ENCODE peak calls at places on chromosomes 13 and 19, in seven cellular contexts. X is HCT116, O is H1, L is PC-9, D is osteoblast, J is colonic mucosa, G is body of pancreas. R is an unnamed sample.

GRCh38 chr13:112688560-112689497 is 1.0 kb upstream of the ATP11A start:
- DNase-seq in X (no peak), O (peak; percentile 65), L (no peak), D (peak; percentile 94), J (peak; percentile 27), G (no peak), R (peak; percentile 46)

GRCh38 chr13:82747331-82747730 is 1134.9 kb downstream of the SLITRK1 start:
- DNase-seq in X (no peak), O (no peak), L (no peak), D (no peak), J (no peak), G (no peak), R (peak; percentile 35)

GRCh38 chr19:36668646-36669045 is 2.0 kb upstream of the ZNF461 start:
- DNase-seq in X (no peak), O (no peak), L (no peak), D (no peak), J (no peak), G (no peak), R (no peak)

GRCh38 chr19:21569497-21569870 is 64.1 kb downstream of the ZNF429 start:
- DNase-seq in X (no peak), O (no peak), L (peak; percentile 63), D (no peak), J (peak; percentile 57), G (peak; percentile 67), R (peak; percentile 75)

GRCh38 chr19:18417250-18418033 is 1.8 kb upstream of the SSBP4 start:
- DNase-seq in X (no peak), O (peak; percentile 85), L (peak; percentile 59), D (peak; percentile 98), J (peak; percentile 73), G (peak; percentile 46), R (peak; percentile 82)

GRCh38 chr13:44698076-44698475 is 121.9 kb upstream of the TSC22D1 start:
- DNase-seq in X (no peak), O (no peak), L (no peak), D (no peak), J (no peak), G (no peak), R (no peak)

GRCh38 chr19:6568816-6569215 is 22.1 kb downstream of the CD70 start:
- DNase-seq in X (no peak), O (no peak), L (no peak), D (no peak), J (no peak), G (no peak), R (no peak)

GRCh38 chr13:37295046-37295445 is 189.6 kb upstream of the CSNK1A1L start:
- DNase-seq in X (no peak), O (no peak), L (no peak), D (peak; percentile 71), J (no peak), G (no peak), R (no peak)

GRCh38 chr19:45568732-45569131 is 15.9 kb downstream of the OPA3 start:
- DNase-seq in X (peak; percentile 41), O (no peak), L (peak; percentile 76), D (peak; percentile 86), J (no peak), G (no peak), R (peak; percentile 94)

GRCh38 chr19:47188507-47189033 is 42.4 kb downstream of the BBC3 start:
- DNase-seq in X (no peak), O (no peak), L (no peak), D (no peak), J (peak; percentile 27), G (no peak), R (no peak)

GRCh38 chr19:47187797-47188196 is 43.2 kb downstream of the BBC3 start:
- DNase-seq in X (no peak), O (no peak), L (peak; percentile 42), D (no peak), J (peak; percentile 75), G (no peak), R (no peak)

GRCh38 chr19:47190167-47190727 is 40.8 kb downstream of the BBC3 start:
- DNase-seq in X (peak; percentile 93), O (no peak), L (peak; percentile 43), D (peak; percentile 91), J (peak; percentile 76), G (peak; percentile 61), R (peak; percentile 84)

GRCh38 chr19:47186337-47187022 is 44.5 kb downstream of the BBC3 start:
- DNase-seq in X (no peak), O (no peak), L (no peak), D (peak; percentile 45), J (no peak), G (no peak), R (no peak)

DNA sequence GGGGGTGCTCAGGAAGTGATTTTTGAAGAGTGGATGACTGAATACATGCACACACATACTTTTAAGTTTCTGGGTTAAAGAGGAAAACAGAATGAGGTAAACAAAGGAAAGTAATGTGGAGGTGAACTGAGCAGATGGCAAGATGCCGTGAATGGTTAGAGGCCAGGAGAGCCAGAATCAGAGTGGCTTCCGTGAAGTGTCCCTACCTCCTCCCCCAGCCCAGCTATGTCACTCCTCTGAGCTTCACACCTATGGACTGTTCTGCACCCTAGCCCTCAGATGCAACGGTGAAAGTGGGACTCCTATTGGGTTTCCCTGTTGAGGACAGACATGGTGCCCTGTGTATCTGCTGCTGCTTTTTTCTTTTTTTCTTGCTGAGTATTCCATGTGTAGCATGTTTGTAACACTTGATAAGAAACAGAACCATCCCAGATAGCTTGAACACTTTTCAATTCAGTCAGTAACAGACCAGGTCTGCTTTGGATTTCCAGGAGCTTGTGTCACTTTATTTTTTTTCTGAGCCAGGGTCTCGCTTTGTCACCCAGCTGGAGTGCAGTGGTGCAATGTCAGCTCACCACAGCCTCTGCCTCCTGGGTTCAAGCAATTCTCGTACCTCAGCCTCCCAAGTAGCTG is 43.9 kb downstream of the BBC3 start:
- DNase-seq in X (no peak), O (no peak), L (no peak), D (no peak), J (no peak), G (no peak), R (no peak)
- H3K4me1 ChIP-seq in X (peaks cover 86% of the 10 kb centered on the region), O (no peaks in the 10 kb centered on the region), L (peaks cover 6% of the 10 kb centered on the region), D (peaks cover 20% of the 10 kb centered on the region), J (peaks cover 18% of the 10 kb centered on the region), G (peaks cover 31% of the 10 kb centered on the region), R (peaks cover 19% of the 10 kb centered on the region)

DNA sequence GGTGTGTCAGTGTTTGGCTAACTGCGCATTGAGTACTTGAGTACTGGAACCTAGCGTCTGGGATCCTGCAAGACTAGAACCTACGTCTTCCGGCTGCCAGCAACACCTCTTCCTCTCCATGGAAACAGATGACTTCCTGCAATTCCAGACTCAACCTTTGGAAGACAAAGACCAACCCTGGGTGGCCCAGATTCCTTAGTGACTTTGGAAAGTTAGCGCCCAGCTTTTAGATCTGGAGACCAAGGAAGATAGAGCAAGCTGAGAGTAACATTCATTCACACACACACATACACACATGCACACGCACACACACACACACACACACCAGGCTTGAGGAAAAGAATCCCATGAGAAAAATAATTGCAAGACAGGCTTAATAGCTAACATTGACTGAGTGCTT is 788.9 kb downstream of the UQCRFS1 start:
- DNase-seq in X (no peak), O (no peak), L (no peak), D (no peak), J (no peak), G (no peak), R (no peak)
- H3K4me1 ChIP-seq in X (no peaks in the 10 kb centered on the region), O (peaks cover 9% of the 10 kb centered on the region), L (no peaks in the 10 kb centered on the region), D (no peaks in the 10 kb centered on the region), J (peaks cover 4% of the 10 kb centered on the region), G (no peaks in the 10 kb centered on the region), R (peaks cover 26% of the 10 kb centered on the region)

GRCh38 chr19:3096902-3097326 is 2.8 kb downstream of the GNA11 start:
- DNase-seq in X (no peak), O (no peak), L (no peak), D (peak; percentile 80), J (no peak), G (no peak), R (no peak)
- H3K4me1 ChIP-seq in X (peaks cover 19% of the 10 kb centered on the region), O (peaks cover 15% of the 10 kb centered on the region), L (no peaks in the 10 kb centered on the region), D (peaks cover 36% of the 10 kb centered on the region), J (peaks cover 32% of the 10 kb centered on the region), G (peaks cover 66% of the 10 kb centered on the region), R (peaks cover 24% of the 10 kb centered on the region)

GRCh38 chr13:94331281-94331680 is 148.2 kb downstream of the DCT start:
- DNase-seq in X (no peak), O (no peak), L (no peak), D (no peak), J (no peak), G (no peak), R (no peak)
- H3K4me1 ChIP-seq in X (no peaks in the 10 kb centered on the region), O (no peaks in the 10 kb centered on the region), L (peaks cover 10% of the 10 kb centered on the region), D (peaks cover 32% of the 10 kb centered on the region), J (no peaks in the 10 kb centered on the region), G (peaks cover 11% of the 10 kb centered on the region), R (peaks cover 16% of the 10 kb centered on the region)

DNA sequence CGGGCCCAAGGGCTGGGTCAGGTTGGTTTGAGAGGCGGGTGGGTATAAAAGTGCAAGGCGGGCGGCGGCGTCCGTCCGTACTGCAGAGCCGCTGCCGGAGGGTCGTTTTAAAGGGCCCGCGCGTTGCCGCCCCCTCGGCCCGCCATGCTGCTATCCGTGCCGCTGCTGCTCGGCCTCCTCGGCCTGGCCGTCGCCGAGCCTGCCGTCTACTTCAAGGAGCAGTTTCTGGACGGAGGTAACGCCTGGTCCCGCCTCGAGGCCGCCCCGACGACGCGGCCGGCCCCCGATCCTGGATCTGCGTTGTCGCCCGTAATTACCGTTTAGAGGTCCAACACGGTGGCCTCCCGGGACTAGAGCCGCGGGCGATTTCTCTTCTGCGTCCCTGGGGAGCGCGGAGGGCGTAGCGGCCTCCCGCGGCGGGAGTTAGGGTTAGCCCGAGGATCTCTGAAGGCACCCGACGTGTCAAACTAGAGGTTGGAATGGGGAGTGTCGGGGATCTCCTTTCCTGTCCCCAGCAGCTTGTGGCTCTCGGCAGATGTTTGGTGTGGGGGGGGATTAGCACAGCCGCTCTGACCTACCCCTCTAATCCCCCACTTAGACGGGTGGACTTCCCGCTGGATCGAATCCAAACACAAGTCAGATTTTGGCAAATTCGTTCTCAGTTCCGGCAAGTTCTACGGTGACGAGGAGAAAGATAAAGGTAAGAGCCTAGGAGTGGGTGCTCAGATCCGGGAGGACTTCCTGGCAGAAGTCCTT is at the start of gene CALR:
- DNase-seq in X (no peak), O (no peak), L (peak; percentile 56), D (peak; percentile 84), J (peak; percentile 46), G (peak; percentile 52), R (peak; percentile 80)
- H3K4me1 ChIP-seq in X (peaks cover 49% of the 10 kb centered on the region), O (peaks cover 15% of the 10 kb centered on the region), L (peaks cover 22% of the 10 kb centered on the region), D (peaks cover 29% of the 10 kb centered on the region), J (peaks cover 19% of the 10 kb centered on the region), G (peaks cover 59% of the 10 kb centered on the region), R (peaks cover 17% of the 10 kb centered on the region)

GRCh38 chr13:25945596-25945995 is 106.2 kb downstream of the SHISA2 start:
- DNase-seq in X (no peak), O (no peak), L (no peak), D (no peak), J (no peak), G (no peak), R (no peak)
- H3K4me1 ChIP-seq in X (no peaks in the 10 kb centered on the region), O (no peaks in the 10 kb centered on the region), L (no peaks in the 10 kb centered on the region), D (no peaks in the 10 kb centered on the region), J (no peaks in the 10 kb centered on the region), G (no peaks in the 10 kb centered on the region), R (no peaks in the 10 kb centered on the region)